ENCODE peak calls at places on chromosomes 11 and 22, in seven cellular contexts. J, H, Q, V, O, S and Z are unnamed samples.

GRCh38 chr11:46353706-46354105 is 6.4 kb downstream of the DGKZ start:
- DNase-seq in J (peak; percentile 50), H (no peak), S (no peak), V (no peak), Q (no peak), O (no peak), Z (no peak)

GRCh38 chr11:6635082-6635932 is 16.1 kb upstream of the TPP1 start:
- DNase-seq in S (no peak), H (peak; percentile 33), Q (no peak), J (peak; percentile 87), O (peak; percentile 67), V (peak; percentile 67), Z (no peak)

GRCh38 chr11:14645247-14645912 is 1.8 kb downstream of the PDE3B start:
- DNase-seq in S (no peak), J (peak; percentile 31), O (no peak), V (no peak), Q (no peak), H (no peak), Z (no peak)

GRCh38 chr11:43021466-43021865 is 290.3 kb upstream of the API5 start:
- DNase-seq in O (no peak), S (no peak), V (peak; percentile 39), H (no peak), Q (no peak), J (no peak), Z (peak; percentile 16)

GRCh38 chr11:119193001-119193400 is 7.7 kb downstream of the NHERF4 start:
- DNase-seq in V (no peak), O (no peak), J (no peak), Q (no peak), S (no peak), H (no peak), Z (no peak)

GRCh38 chr22:39498368-39498767 is 3.7 kb upstream of the MIEF1 start:
- DNase-seq in J (no peak), H (no peak), V (no peak), S (no peak), O (no peak), Q (no peak), Z (no peak)

GRCh38 chr22:27144345-27144744 is 487.0 kb downstream of the MIAT start:
- DNase-seq in J (no peak), S (no peak), H (no peak), O (no peak), Q (no peak), V (no peak), Z (peak; percentile 5)

GRCh38 chr11:85694385-85694980 is 8.5 kb upstream of the CCDC89 start:
- DNase-seq in Q (no peak), V (no peak), H (no peak), S (no peak), J (peak; percentile 71), O (no peak), Z (no peak)

GRCh38 chr11:8933931-8934330 is 1.2 kb upstream of the C11orf16 start:
- DNase-seq in V (no peak), J (no peak), H (no peak), S (no peak), O (no peak), Q (no peak), Z (no peak)

GRCh38 chr11:22432331-22433065 is 94.3 kb downstream of the SLC17A6 start:
- DNase-seq in J (peak; percentile 24), V (no peak), O (peak; percentile 55), H (peak; percentile 17), Q (peak; percentile 31), S (no peak), Z (no peak)

GRCh38 chr11:112440518-112440917 is 179.9 kb upstream of the PLET1 start:
- DNase-seq in V (no peak), H (no peak), Q (peak; percentile 47), O (no peak), J (no peak), S (no peak), Z (peak; percentile 69)

GRCh38 chr11:35424157-35424945 is 5.0 kb upstream of the SLC1A2 start:
- DNase-seq in H (no peak), S (no peak), V (no peak), O (no peak), J (peak; percentile 77), Q (no peak), Z (no peak)

GRCh38 chr22:37624876-37625275 is 14.6 kb upstream of the SH3BP1 start:
- DNase-seq in H (no peak), J (no peak), O (peak; percentile 41), Q (no peak), V (no peak), S (no peak), Z (no peak)

GRCh38 chr11:87141322-87141721 is 103.6 kb downstream of the TMEM135 start:
- DNase-seq in Q (no peak), S (no peak), J (no peak), V (no peak), H (no peak), O (no peak), Z (no peak)

GRCh38 chr22:37144180-37144554 is 5.5 kb downstream of the IL2RB start:
- DNase-seq in Q (no peak), V (no peak), S (no peak), H (no peak), O (no peak), J (no peak), Z (no peak)

GRCh38 chr11:113991170-113991569 is 16.3 kb downstream of the HTR3A start:
- DNase-seq in Q (peak; percentile 43), S (no peak), O (no peak), V (peak; percentile 62), J (peak; percentile 8), H (no peak), Z (peak; percentile 46)

GRCh38 chr11:1303973-1304372 is 5.5 kb downstream of the TOLLIP start:
- DNase-seq in H (no peak), O (peak; percentile 73), Q (no peak), J (no peak), V (no peak), S (no peak), Z (no peak)

GRCh38 chr11:1305063-1305495 is 4.4 kb downstream of the TOLLIP start:
- DNase-seq in S (no peak), H (no peak), V (no peak), Q (no peak), O (no peak), J (no peak), Z (no peak)

GRCh38 chr11:1304376-1304775 is 5.1 kb downstream of the TOLLIP start:
- DNase-seq in V (no peak), J (no peak), O (no peak), S (no peak), H (no peak), Q (no peak), Z (no peak)

GRCh38 chr11:1306186-1307162 is 3.0 kb downstream of the TOLLIP start:
- DNase-seq in J (no peak), O (no peak), S (no peak), Q (no peak), V (no peak), H (no peak), Z (no peak)

DNA sequence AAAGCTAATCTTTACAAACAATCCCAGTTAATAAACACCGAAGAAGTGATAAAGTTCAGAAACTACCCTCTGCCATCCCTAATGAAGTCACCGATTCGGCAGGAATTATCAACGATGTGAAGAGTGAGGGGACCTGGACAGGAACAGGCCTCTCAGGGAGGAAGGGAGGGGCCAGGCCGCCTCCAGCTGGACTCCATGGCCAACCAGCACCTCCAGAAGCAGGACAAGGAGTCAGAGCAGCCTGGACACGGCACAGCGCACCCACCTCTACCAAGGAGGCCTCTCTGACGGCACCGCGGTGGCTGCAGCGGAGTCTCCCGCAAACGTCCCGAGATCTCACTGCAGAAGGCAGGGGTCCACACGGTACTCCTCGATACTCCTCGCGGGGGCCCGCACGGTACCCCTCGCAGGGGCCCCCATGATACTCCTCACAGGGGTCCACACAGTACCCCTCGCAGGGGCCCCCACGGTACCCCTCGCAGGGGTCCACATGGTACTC is 3.8 kb downstream of the TOLLIP start:
- DNase-seq in Q (no peak), S (no peak), O (peak; percentile 21), J (no peak), V (no peak), H (no peak), Z (no peak)
- H3K4me1 ChIP-seq in Q (no peaks in the 10 kb centered on the region), S (peaks cover 25% of the 10 kb centered on the region), O (peaks cover 29% of the 10 kb centered on the region), J (peaks cover 5% of the 10 kb centered on the region), V (peaks cover 26% of the 10 kb centered on the region), H (peaks cover 52% of the 10 kb centered on the region), Z (peaks cover 11% of the 10 kb centered on the region)

DNA sequence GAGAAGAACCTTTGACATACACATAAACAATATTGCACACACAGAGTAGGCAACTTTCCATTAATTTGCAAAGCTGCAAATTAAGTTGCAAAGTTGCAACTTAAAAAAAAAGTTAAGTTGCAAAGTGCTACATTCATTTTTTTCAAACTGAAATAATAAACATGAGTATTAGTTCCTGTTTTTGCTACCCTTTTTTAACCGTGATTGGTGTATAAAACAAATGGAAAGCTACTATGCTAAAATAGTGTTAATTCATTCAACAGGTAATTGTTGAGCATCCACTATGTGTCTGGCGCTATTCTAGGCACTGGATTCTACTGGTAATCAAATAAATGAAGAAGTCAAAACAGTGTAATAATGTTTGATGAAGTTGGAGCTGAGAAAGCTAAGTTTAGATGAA is 8.1 kb downstream of the ZFP91 start:
- DNase-seq in Q (no peak), O (no peak), J (no peak), V (no peak), H (no peak), S (no peak), Z (no peak)
- H3K4me1 ChIP-seq in Q (no peaks in the 10 kb centered on the region), O (peaks cover 2% of the 10 kb centered on the region), J (no peaks in the 10 kb centered on the region), V (peaks cover 3% of the 10 kb centered on the region), H (peaks cover 16% of the 10 kb centered on the region), S (peaks cover 5% of the 10 kb centered on the region), Z (no peaks in the 10 kb centered on the region)

DNA sequence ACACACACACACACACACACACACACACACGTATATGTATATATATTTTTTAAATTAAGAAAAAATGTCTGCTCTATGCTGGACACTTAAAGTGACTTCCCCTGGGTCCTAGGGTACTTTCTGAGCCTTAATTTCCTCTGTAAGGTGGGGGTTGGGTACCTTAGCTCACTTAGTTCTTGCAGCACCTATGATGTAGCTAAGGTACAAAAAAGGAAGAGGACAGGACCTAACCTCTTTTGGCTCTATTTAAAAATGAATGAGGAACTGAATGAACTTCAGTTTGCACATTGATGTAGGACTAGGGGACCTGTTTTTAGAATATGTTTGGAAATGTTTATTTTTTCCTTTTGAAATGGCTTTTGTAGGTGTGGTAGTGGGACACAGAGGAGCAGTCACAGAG is 11.1 kb downstream of the SREBF2 start:
- DNase-seq in J (no peak), S (no peak), Q (no peak), V (no peak), H (no peak), O (no peak), Z (no peak)
- H3K4me1 ChIP-seq in J (peaks cover 3% of the 10 kb centered on the region), S (peaks cover 4% of the 10 kb centered on the region), Q (peaks cover 16% of the 10 kb centered on the region), V (peaks cover 87% of the 10 kb centered on the region), H (peaks cover 79% of the 10 kb centered on the region), O (peaks cover 4% of the 10 kb centered on the region), Z (no peaks in the 10 kb centered on the region)

GRCh38 chr22:28817919-28818859 is 17.8 kb upstream of the XBP1 start:
- DNase-seq in H (no peak), V (peak; percentile 86), O (no peak), J (no peak), S (no peak), Q (no peak), Z (no peak)
- H3K4me1 ChIP-seq in H (no peaks in the 10 kb centered on the region), V (peaks cover 88% of the 10 kb centered on the region), O (peaks cover 12% of the 10 kb centered on the region), J (peaks cover 2% of the 10 kb centered on the region), S (peaks cover 8% of the 10 kb centered on the region), Q (no peaks in the 10 kb centered on the region), Z (no peaks in the 10 kb centered on the region)